ENCODE peak calls at places on chromosomes 1 and 21, in seven cellular contexts. R, T, N, M, C, I and U are unnamed samples.
A peak's percentile ranks its signal among the peaks of the same experiment; 100 is the strongest.

GRCh38 chr1:203999618-204000017 is 73.3 kb upstream of the SOX13 start:
- DNase-seq in R (no peak), T (no peak), N (no peak), M (no peak), C (no peak), I (no peak), U (no peak)

GRCh38 chr1:229884765-229885164 is 182.3 kb upstream of the GALNT2 start:
- DNase-seq in R (no peak), T (no peak), N (no peak), M (no peak), C (no peak), I (no peak), U (no peak)

GRCh38 chr21:44292812-44293195 is 7.0 kb upstream of the PFKL start:
- DNase-seq in R (no peak), T (no peak), N (no peak), M (no peak), C (no peak), I (no peak), U (no peak)

GRCh38 chr1:38512789-38513188 is 346.8 kb downstream of the RRAGC start:
- DNase-seq in R (no peak), T (no peak), N (no peak), M (no peak), C (no peak), I (no peak), U (no peak)

GRCh38 chr1:190043655-190044054 is 434.0 kb downstream of the BRINP3 start:
- DNase-seq in R (no peak), T (no peak), N (no peak), M (no peak), C (no peak), I (no peak), U (no peak)

GRCh38 chr1:183652547-183653467 is at the start of gene APOBEC4:
- DNase-seq in R (no peak), T (no peak), N (no peak), M (no peak), C (peak; percentile 97), I (no peak), U (peak; percentile 73)

GRCh38 chr1:233334092-233334491 is 6.6 kb downstream of the MAP3K21 start:
- DNase-seq in R (no peak), T (no peak), N (no peak), M (no peak), C (peak; percentile 44), I (no peak), U (no peak)

GRCh38 chr21:43916691-43917514 is 51.9 kb downstream of the AGPAT3 start:
- DNase-seq in R (no peak), T (peak; percentile 49), N (no peak), M (no peak), C (no peak), I (peak; percentile 43), U (no peak)

GRCh38 chr1:208139434-208140086 is 104.6 kb downstream of the PLXNA2 start:
- DNase-seq in R (no peak), T (no peak), N (no peak), M (no peak), C (no peak), I (no peak), U (no peak)

GRCh38 chr1:15176120-15176519 is 22.6 kb downstream of the TMEM51 start:
- DNase-seq in R (no peak), T (no peak), N (no peak), M (no peak), C (no peak), I (no peak), U (no peak)

GRCh38 chr1:211900411-211900810 is 69.8 kb upstream of the LPGAT1 start:
- DNase-seq in R (no peak), T (no peak), N (no peak), M (no peak), C (peak; percentile 24), I (no peak), U (no peak)

GRCh38 chr1:204523605-204524215 is 7.5 kb downstream of the MDM4 start:
- DNase-seq in R (no peak), T (no peak), N (no peak), M (no peak), C (peak; percentile 23), I (no peak), U (peak; percentile 72)

GRCh38 chr1:151476083-151476482 is 16.8 kb upstream of the POGZ start:
- DNase-seq in R (no peak), T (no peak), N (no peak), M (no peak), C (no peak), I (no peak), U (no peak)

GRCh38 chr1:235999259-235999925 is 65.5 kb downstream of the NID1 start:
- DNase-seq in R (peak; percentile 39), T (peak; percentile 56), N (no peak), M (peak; percentile 65), C (peak; percentile 20), I (peak; percentile 54), U (no peak)

GRCh38 chr1:210248341-210248740 is 15.7 kb downstream of the SERTAD4 start:
- DNase-seq in R (no peak), T (no peak), N (no peak), M (no peak), C (no peak), I (no peak), U (no peak)

GRCh38 chr1:74652711-74653131 is 20.9 kb downstream of the ERICH3 start:
- DNase-seq in R (no peak), T (no peak), N (no peak), M (peak; percentile 90), C (no peak), I (no peak), U (peak; percentile 6)

GRCh38 chr1:162357681-162358266 is 18.9 kb downstream of the SPATA46 start:
- DNase-seq in R (no peak), T (no peak), N (no peak), M (peak; percentile 62), C (peak; percentile 64), I (no peak), U (peak; percentile 60)

GRCh38 chr1:193774536-193775323 is 588.3 kb upstream of the B3GALT2 start:
- DNase-seq in R (no peak), T (no peak), N (no peak), M (no peak), C (no peak), I (no peak), U (no peak)

GRCh38 chr1:186304982-186305949 is 69.8 kb downstream of the TPR start:
- DNase-seq in R (no peak), T (no peak), N (no peak), M (peak; percentile 53), C (peak; percentile 13), I (no peak), U (peak; percentile 13)

GRCh38 chr21:25283720-25284119 is 323.6 kb downstream of the MRPL39 start:
- DNase-seq in R (no peak), T (no peak), N (no peak), M (peak; percentile 39), C (no peak), I (no peak), U (peak; percentile 54)